ENCODE peak calls at places on chromosomes 4 and X, in five cellular contexts. One of them, this sample, is unnamed.
A peak's percentile ranks its signal among the peaks of the same experiment; 100 is the strongest.

GRCh38 chr4:136637071-136637777 is 895.1 kb downstream of the PCDH18 start:
- DNase-seq in GM23338: peak; percentile 83
- DNase-seq in GM12865: peak; percentile 30
- DNase-seq in foreskin keratinocyte: no peak
- DNase-seq in endodermal cell: peak; percentile 86
- DNase-seq in this sample: peak; percentile 19

GRCh38 chrX:153388722-153389459 is 12.3 kb downstream of the PNMA6E start:
- DNase-seq in GM23338: no peak
- DNase-seq in endodermal cell: peak; percentile 42
- DNase-seq in foreskin keratinocyte: no peak
- DNase-seq in GM12865: no peak
- DNase-seq in this sample: no peak

GRCh38 chr4:67727124-67727850 is 26.3 kb upstream of the UBA6 start:
- DNase-seq in endodermal cell: no peak
- DNase-seq in GM23338: peak; percentile 10
- DNase-seq in foreskin keratinocyte: peak; percentile 96
- DNase-seq in GM12865: no peak
- DNase-seq in this sample: no peak

GRCh38 chr4:15332377-15332776 is 95.5 kb upstream of the C1QTNF7 start:
- DNase-seq in foreskin keratinocyte: no peak
- DNase-seq in endodermal cell: no peak
- DNase-seq in GM12865: no peak
- DNase-seq in GM23338: no peak
- DNase-seq in this sample: no peak

GRCh38 chr4:38967260-38968095 is 64.7 kb downstream of the TMEM156 start:
- DNase-seq in foreskin keratinocyte: peak; percentile 76
- DNase-seq in GM23338: no peak
- DNase-seq in GM12865: no peak
- DNase-seq in endodermal cell: no peak
- DNase-seq in this sample: no peak

GRCh38 chr4:165318982-165319381 is 8.5 kb upstream of the MSMO1 start:
- DNase-seq in endodermal cell: no peak
- DNase-seq in foreskin keratinocyte: no peak
- DNase-seq in GM23338: no peak
- DNase-seq in GM12865: no peak
- DNase-seq in this sample: no peak

GRCh38 chr4:40596522-40596921 is 33.1 kb downstream of the RBM47 start:
- DNase-seq in endodermal cell: no peak
- DNase-seq in GM12865: no peak
- DNase-seq in GM23338: no peak
- DNase-seq in foreskin keratinocyte: no peak
- DNase-seq in this sample: no peak

GRCh38 chr4:20944451-20944850 is 244.2 kb downstream of the PACRGL start:
- DNase-seq in GM23338: no peak
- DNase-seq in GM12865: no peak
- DNase-seq in foreskin keratinocyte: no peak
- DNase-seq in endodermal cell: no peak
- DNase-seq in this sample: no peak

GRCh38 chr4:11817088-11817487 is 388.4 kb upstream of the HS3ST1 start:
- DNase-seq in GM12865: no peak
- DNase-seq in endodermal cell: no peak
- DNase-seq in foreskin keratinocyte: no peak
- DNase-seq in GM23338: no peak
- DNase-seq in this sample: no peak

GRCh38 chr4:108694423-108694822 is 44.0 kb downstream of the OSTC start:
- DNase-seq in GM12865: no peak
- DNase-seq in GM23338: no peak
- DNase-seq in endodermal cell: no peak
- DNase-seq in foreskin keratinocyte: no peak
- DNase-seq in this sample: no peak

GRCh38 chr4:150115851-150116250 is 37.6 kb downstream of the DCLK2 start:
- DNase-seq in foreskin keratinocyte: peak; percentile 73
- DNase-seq in endodermal cell: no peak
- DNase-seq in GM23338: no peak
- DNase-seq in GM12865: no peak
- DNase-seq in this sample: no peak

GRCh38 chr4:16123356-16124084 is 39.7 kb upstream of the PROM1 start:
- DNase-seq in endodermal cell: peak; percentile 46
- DNase-seq in GM23338: no peak
- DNase-seq in foreskin keratinocyte: no peak
- DNase-seq in GM12865: no peak
- DNase-seq in this sample: no peak

GRCh38 chr4:149781150-149781549 is 34.5 kb downstream of the IQCM start:
- DNase-seq in foreskin keratinocyte: peak; percentile 73
- DNase-seq in GM12865: no peak
- DNase-seq in GM23338: no peak
- DNase-seq in endodermal cell: no peak
- DNase-seq in this sample: no peak

GRCh38 chr4:139774759-139775487 is 109.3 kb downstream of the MGST2 start:
- DNase-seq in GM23338: peak; percentile 44
- DNase-seq in foreskin keratinocyte: peak; percentile 13
- DNase-seq in endodermal cell: peak; percentile 59
- DNase-seq in GM12865: no peak
- DNase-seq in this sample: no peak

GRCh38 chr4:4541661-4542570 is at the start of gene STX18:
- DNase-seq in GM23338: peak; percentile 91
- DNase-seq in endodermal cell: peak; percentile 96
- DNase-seq in foreskin keratinocyte: peak; percentile 75
- DNase-seq in GM12865: peak; percentile 95
- DNase-seq in this sample: peak; percentile 90

GRCh38 chrX:19670854-19671620 is 155.7 kb upstream of the MAP3K15 start:
- DNase-seq in foreskin keratinocyte: peak; percentile 63
- DNase-seq in GM12865: no peak
- DNase-seq in GM23338: peak; percentile 29
- DNase-seq in endodermal cell: peak; percentile 53
- DNase-seq in this sample: no peak

GRCh38 chr4:123616970-123617392 is 220.4 kb downstream of the SPRY1 start:
- DNase-seq in GM23338: peak; percentile 42
- DNase-seq in foreskin keratinocyte: no peak
- DNase-seq in GM12865: no peak
- DNase-seq in endodermal cell: no peak
- DNase-seq in this sample: peak; percentile 46

GRCh38 chrX:41265615-41266014 is 68.3 kb upstream of the DDX3X start:
- DNase-seq in GM12865: peak; percentile 18
- DNase-seq in endodermal cell: no peak
- DNase-seq in GM23338: no peak
- DNase-seq in foreskin keratinocyte: no peak
- DNase-seq in this sample: no peak

GRCh38 chr4:122921971-122922876 is at the start of gene NUDT6:
- DNase-seq in GM23338: peak; percentile 86
- DNase-seq in foreskin keratinocyte: peak; percentile 57
- DNase-seq in endodermal cell: peak; percentile 87
- DNase-seq in GM12865: peak; percentile 76
- DNase-seq in this sample: peak; percentile 79

GRCh38 chr4:7210818-7211217 is 18.5 kb downstream of the SORCS2 start:
- DNase-seq in GM12865: no peak
- DNase-seq in endodermal cell: no peak
- DNase-seq in foreskin keratinocyte: peak; percentile 35
- DNase-seq in GM23338: no peak
- DNase-seq in this sample: no peak

GRCh38 chr4:79526970-79527565 is 119.0 kb upstream of the GK2 start:
- DNase-seq in foreskin keratinocyte: no peak
- DNase-seq in GM12865: no peak
- DNase-seq in GM23338: no peak
- DNase-seq in endodermal cell: no peak
- DNase-seq in this sample: no peak

GRCh38 chrX:136650811-136651210 is 2.9 kb downstream of the CD40LG start:
- DNase-seq in GM23338: no peak
- DNase-seq in foreskin keratinocyte: no peak
- DNase-seq in GM12865: no peak
- DNase-seq in endodermal cell: no peak
- DNase-seq in this sample: no peak

GRCh38 chr4:2354127-2354526 is 64.3 kb downstream of the ZFYVE28 start:
- DNase-seq in endodermal cell: peak; percentile 59
- DNase-seq in foreskin keratinocyte: no peak
- DNase-seq in GM12865: no peak
- DNase-seq in GM23338: peak; percentile 67
- DNase-seq in this sample: peak; percentile 36

GRCh38 chrX:123219916-123220315 is 35.8 kb downstream of the GRIA3 start:
- DNase-seq in GM12865: no peak
- DNase-seq in GM23338: peak; percentile 5
- DNase-seq in endodermal cell: no peak
- DNase-seq in foreskin keratinocyte: peak; percentile 7
- DNase-seq in this sample: no peak

GRCh38 chr4:142281999-142282398 is 564.1 kb downstream of the INPP4B start:
- DNase-seq in GM23338: no peak
- DNase-seq in foreskin keratinocyte: no peak
- DNase-seq in endodermal cell: no peak
- DNase-seq in GM12865: no peak
- DNase-seq in this sample: no peak

GRCh38 chrX:37077646-37078433 is 69.7 kb downstream of the FAM47C start:
- DNase-seq in foreskin keratinocyte: no peak
- DNase-seq in endodermal cell: no peak
- DNase-seq in GM12865: no peak
- DNase-seq in GM23338: no peak
- DNase-seq in this sample: no peak

GRCh38 chr4:99856166-99856565 is 38.1 kb downstream of the LAMTOR3 start:
- DNase-seq in GM12865: no peak
- DNase-seq in GM23338: no peak
- DNase-seq in endodermal cell: no peak
- DNase-seq in foreskin keratinocyte: peak; percentile 72
- DNase-seq in this sample: no peak

GRCh38 chrX:54452920-54453319 is 12.7 kb downstream of the TSR2 start:
- DNase-seq in GM23338: peak; percentile 58
- DNase-seq in GM12865: peak; percentile 8
- DNase-seq in foreskin keratinocyte: no peak
- DNase-seq in endodermal cell: peak; percentile 81
- DNase-seq in this sample: peak; percentile 37
- TF ChIP-seq CTCF in GM23338: peak; percentile 43
- TF ChIP-seq CTCF in GM12865: no peak
- TF ChIP-seq CTCF in foreskin keratinocyte: peak; percentile 30
- TF ChIP-seq CTCF in endodermal cell: peak; percentile 77
- TF ChIP-seq CTCF in this sample: peak; percentile 51

DNA sequence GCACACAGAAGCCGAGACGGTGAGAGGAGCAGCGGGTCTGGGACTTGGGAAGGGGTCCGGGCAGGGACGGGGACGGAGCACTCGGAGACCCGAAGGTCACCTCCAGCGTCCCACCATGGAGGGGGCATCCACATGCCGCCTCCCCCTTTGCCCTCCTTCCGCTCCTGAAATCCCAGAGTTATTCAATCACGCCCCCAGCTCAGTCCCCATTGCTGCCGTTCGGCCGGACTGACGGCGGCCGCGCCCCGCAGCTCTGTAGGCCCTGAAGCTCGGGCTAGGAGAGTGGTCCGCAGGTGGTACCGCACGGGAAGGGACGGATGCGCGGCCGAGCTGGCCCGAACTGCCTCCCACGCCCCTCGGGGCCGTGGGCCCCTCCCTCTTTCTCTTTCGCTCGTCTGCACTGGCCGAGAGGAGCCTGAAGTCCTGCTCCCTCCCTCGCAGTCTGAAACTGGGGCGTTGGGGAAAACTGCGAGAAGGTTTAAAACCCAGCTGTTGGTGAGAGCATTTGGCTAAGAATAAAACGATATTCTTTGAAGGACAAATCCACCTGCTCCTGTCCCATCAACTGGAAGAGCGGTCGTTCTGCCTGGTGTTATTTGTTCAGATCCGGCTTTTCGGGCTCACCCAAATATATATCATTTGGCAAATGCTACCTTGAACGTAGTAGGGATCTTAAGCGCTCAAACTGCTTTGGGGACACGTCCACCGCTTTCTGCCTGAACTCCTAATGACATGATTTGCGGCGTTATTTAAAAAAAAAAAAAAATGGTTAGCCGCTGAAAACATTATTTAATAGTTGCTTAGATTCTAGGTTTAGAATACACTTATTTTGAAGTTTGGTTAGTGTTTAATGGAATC is 719 bp downstream of the USO1 start:
- DNase-seq in GM12865: peak; percentile 90
- DNase-seq in foreskin keratinocyte: peak; percentile 64
- DNase-seq in endodermal cell: peak; percentile 86
- DNase-seq in GM23338: peak; percentile 80
- DNase-seq in this sample: peak; percentile 66
- TF ChIP-seq CTCF in GM12865: no peak
- TF ChIP-seq CTCF in foreskin keratinocyte: no peak
- TF ChIP-seq CTCF in endodermal cell: no peak
- TF ChIP-seq CTCF in GM23338: no peak
- TF ChIP-seq CTCF in this sample: no peak

GRCh38 chrX:49840679-49841078 is 11.6 kb downstream of the PAGE4 start:
- DNase-seq in GM12865: peak; percentile 72
- DNase-seq in foreskin keratinocyte: peak; percentile 39
- DNase-seq in GM23338: peak; percentile 86
- DNase-seq in endodermal cell: peak; percentile 90
- DNase-seq in this sample: peak; percentile 36
- TF ChIP-seq CTCF in GM12865: peak; percentile 45
- TF ChIP-seq CTCF in foreskin keratinocyte: peak; percentile 54
- TF ChIP-seq CTCF in GM23338: peak; percentile 60
- TF ChIP-seq CTCF in endodermal cell: peak; percentile 72
- TF ChIP-seq CTCF in this sample: peak; percentile 61

DNA sequence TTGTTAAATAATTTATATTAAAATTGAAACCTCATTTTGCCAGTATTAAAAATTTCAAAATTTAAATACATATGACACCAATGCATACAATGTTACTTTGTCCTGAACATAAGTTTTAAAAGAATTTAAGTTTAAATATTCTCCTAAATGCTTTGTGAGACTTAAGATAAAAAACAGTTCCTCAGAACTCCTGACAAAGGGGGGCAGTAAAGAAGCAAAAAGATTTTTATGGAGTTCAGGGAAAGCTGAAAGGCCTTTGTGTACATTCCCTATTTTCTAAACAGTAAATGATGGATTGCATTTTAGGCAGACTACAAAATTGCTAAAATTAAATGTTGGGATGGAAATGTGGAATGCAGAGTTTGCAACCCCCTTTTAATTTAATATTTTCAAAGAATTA is 81.8 kb downstream of the SNCA start:
- DNase-seq in endodermal cell: no peak
- DNase-seq in GM12865: no peak
- DNase-seq in GM23338: peak; percentile 42
- DNase-seq in foreskin keratinocyte: no peak
- DNase-seq in this sample: no peak
- TF ChIP-seq CTCF in endodermal cell: peak; percentile 64
- TF ChIP-seq CTCF in GM12865: no peak
- TF ChIP-seq CTCF in GM23338: peak; percentile 46
- TF ChIP-seq CTCF in foreskin keratinocyte: peak; percentile 35
- TF ChIP-seq CTCF in this sample: no peak

GRCh38 chrX:22273714-22274317 is 1.1 kb downstream of the CBLL2 start:
- DNase-seq in endodermal cell: no peak
- DNase-seq in GM12865: no peak
- DNase-seq in foreskin keratinocyte: no peak
- DNase-seq in GM23338: no peak
- DNase-seq in this sample: no peak

GRCh38 chrX:22276781-22277180 is 4.1 kb downstream of the CBLL2 start:
- DNase-seq in GM23338: no peak
- DNase-seq in GM12865: no peak
- DNase-seq in foreskin keratinocyte: peak; percentile 2
- DNase-seq in endodermal cell: no peak
- DNase-seq in this sample: no peak

GRCh38 chrX:22272613-22273012 is at the start of gene CBLL2:
- DNase-seq in GM23338: no peak
- DNase-seq in endodermal cell: no peak
- DNase-seq in foreskin keratinocyte: no peak
- DNase-seq in GM12865: no peak
- DNase-seq in this sample: no peak

GRCh38 chrX:22278375-22278774 is 5.7 kb downstream of the CBLL2 start:
- DNase-seq in foreskin keratinocyte: peak; percentile 15
- DNase-seq in GM23338: peak; percentile 30
- DNase-seq in GM12865: no peak
- DNase-seq in endodermal cell: peak; percentile 54
- DNase-seq in this sample: no peak
- TF ChIP-seq CTCF in foreskin keratinocyte: peak; percentile 55
- TF ChIP-seq CTCF in GM23338: peak; percentile 30
- TF ChIP-seq CTCF in GM12865: no peak
- TF ChIP-seq CTCF in endodermal cell: peak; percentile 78
- TF ChIP-seq CTCF in this sample: no peak

GRCh38 chr4:54225671-54226398 is 3.3 kb upstream of the PDGFRA start:
- DNase-seq in endodermal cell: peak; percentile 71
- DNase-seq in GM12865: no peak
- DNase-seq in foreskin keratinocyte: no peak
- DNase-seq in GM23338: peak; percentile 66
- DNase-seq in this sample: no peak
- TF ChIP-seq CTCF in endodermal cell: peak; percentile 33
- TF ChIP-seq CTCF in GM12865: no peak
- TF ChIP-seq CTCF in foreskin keratinocyte: no peak
- TF ChIP-seq CTCF in GM23338: no peak
- TF ChIP-seq CTCF in this sample: no peak